ENCODE peak calls at places on chromosomes 4 and X, in ten cellular contexts. Z is amniotic stem cell; M is activated naive CD4-positive, alpha-beta T cell treated with anti-CD3 and anti-CD28 coated beads, Interleukin-2, amount 10 ng/mL, durations not matched to agents 7 days and 5 days; O is SW480; U is lung microvascular endothelial cell; N is HCT116; W is foreskin fibroblast; P is A549; Q is kidney epithelial cell; R is nucleus accumbens. T is an unnamed sample.

GRCh38 chrX:136752796-136753195 is 27.9 kb downstream of the ARHGEF6 start:
- DNase-seq in Z (no peak), M (no peak), O (no peak), U (no peak), N (no peak), W (peak), P (no peak), Q (no peak), R (no peak), T (no peak)

GRCh38 chrX:109281478-109282275 is 200.2 kb downstream of the GUCY2F start:
- DNase-seq in Z (no peak), M (no peak), O (no peak), U (no peak), N (no peak), W (no peak), P (no peak), Q (no peak), R (no peak), T (no peak)

GRCh38 chr4:80035336-80035735 is 37.7 kb downstream of the ANTXR2 start:
- DNase-seq in Z (no peak), M (peak), O (peak), U (peak), N (no peak), W (no peak), P (no peak), Q (no peak), R (no peak), T (no peak)

GRCh38 chr4:118889313-118889694 is 650 bp downstream of the SYNPO2 start:
- DNase-seq in Z (no peak), M (no peak), O (no peak), U (no peak), N (no peak), W (peak), P (no peak), Q (no peak), R (no peak), T (no peak)

GRCh38 chr4:109614466-109614865 is 54.4 kb downstream of the MCUB start:
- DNase-seq in Z (no peak), M (no peak), O (no peak), U (no peak), N (no peak), W (no peak), P (no peak), Q (no peak), R (no peak), T (no peak)

GRCh38 chr4:14807857-14808256 is 194.4 kb upstream of the CPEB2 start:
- DNase-seq in Z (no peak), M (no peak), O (no peak), U (no peak), N (no peak), W (no peak), P (no peak), Q (no peak), R (no peak), T (no peak)

GRCh38 chrX:154396948-154397887 is 959 bp upstream of the RPL10 start:
- DNase-seq in Z (peak), M (peak), O (peak), U (peak), N (no peak), W (peak), P (peak), Q (no peak), R (peak), T (peak)

GRCh38 chr4:73418677-73419076 is 14.6 kb downstream of the ALB start:
- DNase-seq in Z (no peak), M (no peak), O (no peak), U (no peak), N (no peak), W (no peak), P (no peak), Q (no peak), R (no peak), T (no peak)

GRCh38 chrX:141668371-141668770 is 30.2 kb downstream of the SPANXD start:
- DNase-seq in Z (no peak), M (no peak), O (no peak), U (no peak), N (no peak), W (no peak), P (no peak), Q (no peak), R (no peak), T (no peak)

GRCh38 chr4:145613546-145614234 is 5.5 kb upstream of the MMAA start:
- DNase-seq in Z (no peak), M (no peak), O (no peak), U (no peak), N (no peak), W (no peak), P (no peak), Q (no peak), R (no peak), T (no peak)

T was measured in T-helper 9 cell.